ENCODE peak calls at places on chromosomes 4 and X, in eight cellular contexts. H, E, W, I, T, Y, N and Q are unnamed samples.

GRCh38 chrX:65591206-65591605 is 56.6 kb upstream of the LAS1L start:
- DNase-seq in H (no peak), E (no peak), W (no peak), I (no peak), T (no peak), Y (no peak), N (no peak), Q (no peak)

GRCh38 chr4:10106421-10107039 is 10.1 kb downstream of the WDR1 start:
- DNase-seq in H (peak), E (peak), W (peak), I (peak), T (peak), Y (no peak), N (peak), Q (no peak)

GRCh38 chr4:8410641-8411271 is 29.8 kb downstream of the ACOX3 start:
- DNase-seq in H (peak), E (no peak), W (peak), I (peak), T (peak), Y (no peak), N (peak), Q (peak)

GRCh38 chr4:126777649-126778048 is 855.1 kb upstream of the INTU start:
- DNase-seq in H (peak), E (no peak), W (no peak), I (peak), T (no peak), Y (no peak), N (peak), Q (no peak)

GRCh38 chrX:87517571-87518141 is at the start of gene KLHL4:
- DNase-seq in H (peak), E (peak), W (peak), I (peak), T (peak), Y (no peak), N (no peak), Q (no peak)

GRCh38 chr4:25725870-25726269 is 70.2 kb downstream of the SLC34A2 start:
- DNase-seq in H (no peak), E (no peak), W (no peak), I (no peak), T (no peak), Y (no peak), N (no peak), Q (no peak)

GRCh38 chr4:38365748-38366310 is 298.2 kb upstream of the KLF3 start:
- DNase-seq in H (no peak), E (no peak), W (no peak), I (no peak), T (no peak), Y (no peak), N (no peak), Q (no peak)

GRCh38 chr4:111435986-111436744 is 709.1 kb upstream of the FAM241A start:
- DNase-seq in H (no peak), E (no peak), W (no peak), I (no peak), T (no peak), Y (no peak), N (no peak), Q (no peak)

GRCh38 chrX:112867570-112867969 is 26.9 kb upstream of the AMOT start:
- DNase-seq in H (no peak), E (no peak), W (no peak), I (no peak), T (no peak), Y (no peak), N (no peak), Q (no peak)

GRCh38 chrX:45445745-45446412 is 245.2 kb upstream of the DIPK2B start:
- DNase-seq in H (peak), E (no peak), W (peak), I (peak), T (no peak), Y (no peak), N (peak), Q (no peak)

GRCh38 chr4:119498520-119498919 is 130.1 kb downstream of the PDE5A start:
- DNase-seq in H (peak), E (no peak), W (no peak), I (no peak), T (peak), Y (no peak), N (no peak), Q (no peak)

GRCh38 chrX:52425710-52426245 is 57.0 kb downstream of the XAGE2 start:
- DNase-seq in H (peak), E (no peak), W (no peak), I (no peak), T (no peak), Y (no peak), N (peak), Q (no peak)

GRCh38 chr4:14096406-14096965 is 469.0 kb upstream of the BOD1L1 start:
- DNase-seq in H (no peak), E (no peak), W (no peak), I (no peak), T (no peak), Y (no peak), N (peak), Q (no peak)

GRCh38 chrX:31993635-31994034 is 921.8 kb upstream of the FTHL17 start:
- DNase-seq in H (peak), E (no peak), W (no peak), I (no peak), T (no peak), Y (no peak), N (no peak), Q (no peak)

GRCh38 chrX:131801911-131802310 is 221.2 kb upstream of the STK26 start:
- DNase-seq in H (no peak), E (no peak), W (no peak), I (peak), T (no peak), Y (no peak), N (no peak), Q (no peak)

GRCh38 chrX:131801066-131801465 is 222.0 kb upstream of the STK26 start:
- DNase-seq in H (no peak), E (no peak), W (no peak), I (no peak), T (no peak), Y (no peak), N (no peak), Q (no peak)

DNA sequence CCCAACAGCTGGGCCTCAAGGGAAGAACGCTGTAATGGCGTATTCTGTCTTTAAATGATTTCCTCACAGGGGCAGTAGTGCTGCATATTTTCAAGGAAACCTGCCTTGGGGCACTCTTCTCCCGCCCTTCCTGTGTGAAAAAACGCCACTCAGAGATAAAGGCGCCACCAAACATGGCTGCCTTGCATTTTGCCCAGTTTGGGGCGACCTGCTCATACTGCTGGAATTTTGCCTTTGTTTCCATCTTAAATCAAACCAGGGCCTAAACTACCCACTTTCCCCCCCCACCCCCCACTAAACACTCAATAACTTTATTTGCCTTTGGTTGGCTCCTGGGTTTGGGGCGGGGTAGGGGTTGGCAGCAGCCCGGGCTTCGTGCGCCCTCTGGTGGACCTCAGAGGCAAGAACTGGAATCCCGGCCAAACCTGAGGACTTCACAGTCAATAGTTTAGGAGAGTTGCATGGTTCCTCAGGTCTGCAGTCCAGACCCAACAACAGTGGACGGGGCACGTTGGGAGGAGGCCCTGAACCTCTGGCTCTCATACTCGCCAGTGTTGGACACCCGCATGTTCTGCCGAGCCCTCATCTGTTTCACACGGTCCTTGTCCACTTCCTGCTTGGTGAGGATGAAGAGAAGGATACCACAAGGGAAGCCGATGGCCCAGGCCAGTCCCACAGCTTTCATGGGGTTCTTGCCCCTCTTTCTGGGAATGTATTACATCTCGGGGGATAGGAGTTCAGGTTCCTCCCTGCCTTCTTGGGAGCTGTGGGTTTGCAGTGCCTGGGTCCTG is 220.1 kb upstream of the STK26 start:
- DNase-seq in H (no peak), E (no peak), W (no peak), I (no peak), T (peak), Y (peak), N (no peak), Q (no peak)
- TF ChIP-seq CTCF in H (no peak), E (peak), W (peak), I (no peak), T (peak), Y (peak), N (no peak), Q (no peak)

GRCh38 chrX:115957862-115958490 is 212.6 kb upstream of the AGTR2 start:
- DNase-seq in H (no peak), E (no peak), W (no peak), I (no peak), T (no peak), Y (no peak), N (no peak), Q (no peak)
- TF ChIP-seq CTCF in H (no peak), E (no peak), W (peak), I (no peak), T (no peak), Y (no peak), N (no peak), Q (no peak)

GRCh38 chr4:113636438-113636818 is 125.1 kb downstream of the CAMK2D start:
- DNase-seq in H (no peak), E (no peak), W (no peak), I (no peak), T (no peak), Y (no peak), N (no peak), Q (no peak)
- TF ChIP-seq CTCF in H (no peak), E (no peak), W (no peak), I (no peak), T (no peak), Y (no peak), N (no peak), Q (no peak)

GRCh38 chr4:87055340-87055739 is 120.5 kb downstream of the AFF1 start:
- DNase-seq in H (no peak), E (no peak), W (no peak), I (no peak), T (no peak), Y (no peak), N (no peak), Q (no peak)

GRCh38 chr4:87060957-87061356 is 126.1 kb downstream of the AFF1 start:
- DNase-seq in H (peak), E (no peak), W (peak), I (peak), T (no peak), Y (no peak), N (peak), Q (no peak)

GRCh38 chr4:87056884-87057283 is 122.1 kb downstream of the AFF1 start:
- DNase-seq in H (no peak), E (no peak), W (no peak), I (no peak), T (no peak), Y (no peak), N (no peak), Q (no peak)

GRCh38 chr4:87057835-87058234 is 123.0 kb downstream of the AFF1 start:
- DNase-seq in H (peak), E (no peak), W (no peak), I (no peak), T (no peak), Y (no peak), N (no peak), Q (no peak)

GRCh38 chr4:87058272-87059073 is 123.7 kb downstream of the AFF1 start:
- DNase-seq in H (no peak), E (no peak), W (no peak), I (peak), T (no peak), Y (no peak), N (no peak), Q (no peak)
- TF ChIP-seq CTCF in H (peak), E (no peak), W (no peak), I (peak), T (no peak), Y (no peak), N (no peak), Q (no peak)

GRCh38 chrX:40537310-40537709 is 43.5 kb upstream of the ATP6AP2 start:
- DNase-seq in H (no peak), E (no peak), W (no peak), I (no peak), T (no peak), Y (no peak), N (no peak), Q (no peak)

GRCh38 chrX:40538391-40538790 is 42.4 kb upstream of the ATP6AP2 start:
- DNase-seq in H (peak), E (no peak), W (no peak), I (no peak), T (no peak), Y (no peak), N (no peak), Q (no peak)

GRCh38 chrX:40542208-40542607 is 38.6 kb upstream of the ATP6AP2 start:
- DNase-seq in H (no peak), E (no peak), W (no peak), I (no peak), T (no peak), Y (no peak), N (no peak), Q (no peak)

GRCh38 chrX:40542972-40543371 is 37.8 kb upstream of the ATP6AP2 start:
- DNase-seq in H (no peak), E (no peak), W (no peak), I (no peak), T (no peak), Y (no peak), N (no peak), Q (no peak)

DNA sequence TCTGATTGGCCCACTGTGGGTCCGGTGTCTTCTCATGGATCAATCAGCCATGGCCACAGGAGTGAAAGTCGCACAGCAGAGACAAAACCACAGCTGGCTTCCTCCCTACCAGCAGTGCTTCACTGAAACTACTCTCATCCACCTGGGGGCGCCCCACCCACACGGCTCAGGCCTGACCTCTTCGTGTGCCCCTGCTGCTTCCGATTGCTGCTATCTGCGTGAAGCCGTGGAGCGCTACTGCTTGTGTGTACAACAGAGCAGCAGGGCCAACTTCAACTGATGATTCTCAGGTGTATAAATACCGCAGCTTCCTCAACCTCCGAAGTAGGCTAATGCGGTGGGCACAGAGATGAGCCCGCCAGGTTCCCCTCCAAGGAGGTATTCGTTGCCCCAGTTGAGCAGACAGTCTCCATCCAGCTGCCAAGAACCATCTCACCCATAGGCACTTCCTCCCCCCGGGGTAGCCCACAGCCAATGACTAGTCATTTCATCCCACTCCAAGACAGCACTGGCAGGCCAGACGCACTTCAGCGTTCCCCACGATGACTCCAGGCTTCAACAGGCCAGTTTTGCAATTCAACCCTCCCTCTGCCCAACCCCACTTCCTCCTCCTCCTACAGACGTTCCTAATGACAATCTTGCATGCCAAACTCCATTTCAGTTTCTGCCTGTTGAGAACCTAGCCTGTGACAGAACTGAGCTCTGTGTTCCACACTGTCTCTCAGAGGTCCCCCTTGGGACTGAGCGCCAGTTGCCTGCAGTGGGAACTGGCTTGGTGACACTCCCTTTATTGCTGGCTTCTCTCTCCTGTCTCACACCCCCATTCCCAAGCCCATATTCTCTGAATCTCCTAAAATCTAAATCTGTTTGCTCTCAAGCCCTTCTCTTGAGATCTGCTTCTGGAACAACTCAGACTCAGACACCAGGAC is 41.3 kb upstream of the ATP6AP2 start:
- DNase-seq in H (peak), E (peak), W (no peak), I (peak), T (no peak), Y (no peak), N (peak), Q (no peak)
- TF ChIP-seq CTCF in H (no peak), E (no peak), W (peak), I (no peak), T (no peak), Y (no peak), N (no peak), Q (no peak)

DNA sequence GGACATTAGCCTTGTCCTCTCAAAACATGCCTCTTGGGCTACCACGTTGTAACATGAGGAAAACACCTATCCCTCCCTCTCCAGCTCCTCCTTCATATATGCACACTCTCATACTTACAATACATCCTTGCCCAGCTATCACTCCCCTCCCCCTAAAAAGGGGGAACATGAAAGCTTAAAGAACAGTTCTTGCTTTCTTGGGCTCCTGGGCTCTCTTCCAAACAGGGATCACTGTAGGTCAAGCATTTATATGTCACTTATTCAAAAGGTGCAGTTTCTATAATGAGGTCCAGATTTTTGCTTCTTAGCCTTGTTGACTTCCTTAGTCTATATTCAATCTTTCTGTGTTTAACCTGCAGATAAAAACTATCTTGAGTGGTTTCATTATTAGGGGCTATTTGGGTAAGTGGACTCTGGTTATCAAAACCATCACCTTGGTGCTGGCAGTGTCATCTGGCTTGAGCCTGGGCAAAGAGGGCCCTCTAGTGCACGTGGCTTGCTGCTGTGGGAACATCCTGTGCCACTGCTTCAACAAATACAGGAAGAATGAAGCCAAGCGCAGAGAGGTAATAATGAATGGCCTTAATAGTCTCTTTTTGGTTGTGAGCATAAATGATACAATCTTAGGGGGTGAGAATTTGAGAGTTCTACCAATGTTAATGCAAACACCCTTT is 119.4 kb downstream of the AKAP4 start:
- DNase-seq in H (peak), E (no peak), W (no peak), I (peak), T (peak), Y (no peak), N (peak), Q (no peak)
- TF ChIP-seq CTCF in H (peak), E (no peak), W (peak), I (peak), T (no peak), Y (no peak), N (peak), Q (no peak)

GRCh38 chr4:186366326-186366725 is 100.3 kb downstream of the F11 start:
- DNase-seq in H (no peak), E (no peak), W (no peak), I (no peak), T (no peak), Y (no peak), N (no peak), Q (no peak)
- TF ChIP-seq CTCF in H (no peak), E (no peak), W (no peak), I (no peak), T (no peak), Y (no peak), N (no peak), Q (peak)